ENCODE peak calls at places on chromosomes 2 and 18, in four cellular contexts. A is H1, N is Panc1, H is stomach. L is an unnamed sample.

GRCh38 chr2:193348055-193348454 is 1153.3 kb upstream of the TMEFF2 start:
- DNase-seq in A (no peak), N (no peak), H (no peak), L (no peak)

GRCh38 chr18:2641638-2642037 is 13.9 kb upstream of the SMCHD1 start:
- DNase-seq in A (no peak), N (no peak), H (no peak), L (no peak)

GRCh38 chr2:98444436-98445166 is at the start of gene INPP4A:
- DNase-seq in A (peak), N (no peak), H (peak), L (peak)

GRCh38 chr2:88692187-88692586 is 714 bp downstream of the RPIA start:
- DNase-seq in A (peak), N (no peak), H (peak), L (peak)

GRCh38 chr2:147806846-147807245 is 38.0 kb upstream of the ACVR2A start:
- DNase-seq in A (no peak), N (no peak), H (no peak), L (no peak)

GRCh38 chr18:27964811-27965210 is 212.1 kb downstream of the CDH2 start:
- DNase-seq in A (no peak), N (no peak), H (no peak), L (no peak)

GRCh38 chr18:76519156-76519549 is 24.1 kb upstream of the ZNF516 start:
- DNase-seq in A (no peak), N (no peak), H (no peak), L (no peak)

GRCh38 chr2:77296791-77297190 is 225.4 kb downstream of the LRRTM4 start:
- DNase-seq in A (no peak), N (no peak), H (no peak), L (no peak)

GRCh38 chr2:207490441-207490840 is 39.3 kb upstream of the CREB1 start:
- DNase-seq in A (no peak), N (no peak), H (no peak), L (no peak)

GRCh38 chr2:1892529-1893250 is 148.4 kb upstream of the PXDN start:
- DNase-seq in A (no peak), N (no peak), H (no peak), L (no peak)

GRCh38 chr2:101339236-101339865 is 30.9 kb upstream of the RNF149 start:
- DNase-seq in A (no peak), N (no peak), H (no peak), L (no peak)

GRCh38 chr2:157995117-157995516 is 106.6 kb upstream of the UPP2 start:
- DNase-seq in A (no peak), N (no peak), H (no peak), L (no peak)

GRCh38 chr2:101262142-101262541 is 9.5 kb downstream of the CNOT11 start:
- DNase-seq in A (no peak), N (no peak), H (no peak), L (no peak)

GRCh38 chr18:42187611-42188378 is 232.8 kb downstream of the PIK3C3 start:
- DNase-seq in A (no peak), N (no peak), H (no peak), L (no peak)

GRCh38 chr2:220001693-220002260 is 374.3 kb downstream of the SLC4A3 start:
- DNase-seq in A (no peak), N (no peak), H (no peak), L (no peak)

GRCh38 chr2:128270306-128271185 is 48.1 kb downstream of the HS6ST1 start:
- DNase-seq in A (no peak), N (no peak), H (no peak), L (peak)

GRCh38 chr2:223800908-223801307 is 36.5 kb downstream of the AP1S3 start:
- DNase-seq in A (no peak), N (no peak), H (no peak), L (no peak)

DNA sequence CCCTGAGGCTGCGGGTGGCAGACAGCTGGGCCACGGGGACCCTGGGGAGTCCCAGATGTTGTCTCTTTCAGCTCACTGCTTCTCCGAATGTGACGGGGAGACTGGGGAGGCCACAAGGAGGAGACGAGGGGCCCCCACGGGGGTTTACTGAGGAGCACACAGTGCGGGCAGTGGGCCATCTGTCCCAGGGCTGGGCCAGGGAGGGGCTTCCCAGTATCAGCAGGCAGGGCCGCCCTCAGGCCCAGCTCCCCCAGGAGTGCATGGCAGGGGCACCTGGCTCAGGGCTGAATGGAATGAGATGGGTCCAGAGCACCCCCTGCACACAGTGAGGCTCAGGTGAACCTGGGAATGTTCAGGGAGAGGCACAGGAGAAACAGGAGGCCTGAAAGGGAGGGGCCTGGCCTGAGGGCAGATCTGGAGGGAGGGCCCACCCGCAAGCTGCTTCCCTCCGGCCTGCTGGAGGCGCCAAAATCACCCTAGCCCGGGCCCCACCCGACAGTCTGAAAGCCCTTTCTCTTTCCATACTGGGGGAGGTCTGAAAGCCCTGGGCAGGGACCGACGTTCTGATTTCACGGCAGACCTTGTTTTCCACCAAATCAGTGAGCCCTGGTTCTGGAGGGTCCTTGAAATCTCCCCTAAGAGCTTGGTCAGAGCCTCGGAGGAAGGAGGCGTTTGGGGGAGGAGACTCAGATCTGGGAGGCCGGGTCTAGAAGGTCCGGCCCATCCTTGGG is 35.5 kb upstream of the PTMA start:
- DNase-seq in A (peak), N (no peak), H (peak), L (peak)
- TF ChIP-seq POLR2AphosphoS5 in A (peak), N (peak), H (no peak), L (peak)

GRCh38 chr18:25349131-25349925 is 2.6 kb downstream of the ZNF521 start:
- DNase-seq in A (peak), N (no peak), H (no peak), L (peak)
- TF ChIP-seq POLR2AphosphoS5 in A (no peak), N (no peak), H (no peak), L (no peak)

DNA sequence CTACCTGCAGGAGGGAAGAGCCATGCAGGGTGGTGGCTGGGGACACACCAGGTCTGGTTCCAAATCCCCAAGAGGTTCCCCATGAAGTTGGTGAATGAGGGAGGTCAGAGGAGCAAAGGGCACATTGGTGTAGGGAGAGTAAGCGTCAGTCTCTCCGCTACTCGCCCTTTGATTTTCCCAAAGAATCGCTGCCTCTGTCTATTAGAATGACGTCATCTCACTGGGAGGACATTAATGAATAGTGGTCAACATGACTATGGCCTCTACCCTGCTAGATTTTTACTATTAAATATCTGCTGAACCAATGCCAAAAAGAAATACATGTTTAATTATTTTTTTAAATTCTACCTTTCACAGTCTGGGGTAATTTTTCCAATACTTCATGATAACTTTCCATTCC is 109.6 kb upstream of the SNTG2 start:
- DNase-seq in A (no peak), N (no peak), H (no peak), L (no peak)
- TF ChIP-seq POLR2AphosphoS5 in A (no peak), N (no peak), H (no peak), L (no peak)

GRCh38 chr2:26144953-26145680 is 27.8 kb upstream of the GAREM2 start:
- DNase-seq in A (peak), N (peak), H (peak), L (peak)
- TF ChIP-seq POLR2AphosphoS5 in A (no peak), N (no peak), H (no peak), L (no peak)

DNA sequence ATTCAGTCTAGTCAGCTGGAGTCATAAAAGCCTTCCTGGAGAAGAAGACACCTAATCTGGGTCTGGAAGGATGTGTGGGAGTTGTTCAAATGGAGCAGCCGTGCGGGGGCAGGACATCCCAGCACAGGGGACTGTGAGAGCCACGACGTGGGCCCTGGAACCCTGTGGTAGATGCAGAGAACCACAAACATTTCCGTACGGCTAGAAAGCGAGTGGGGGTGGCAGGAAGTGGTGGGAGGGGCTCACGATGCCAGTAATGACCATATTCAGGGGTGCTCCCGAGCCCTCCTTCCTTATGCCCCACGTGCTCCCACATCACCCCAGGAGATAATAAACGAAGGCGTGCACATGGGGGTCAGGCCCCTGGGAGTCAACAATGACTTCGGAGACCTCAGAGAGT is 21.0 kb upstream of the COL6A3 start:
- DNase-seq in A (no peak), N (no peak), H (no peak), L (peak)
- TF ChIP-seq POLR2AphosphoS5 in A (no peak), N (no peak), H (no peak), L (no peak)

DNA sequence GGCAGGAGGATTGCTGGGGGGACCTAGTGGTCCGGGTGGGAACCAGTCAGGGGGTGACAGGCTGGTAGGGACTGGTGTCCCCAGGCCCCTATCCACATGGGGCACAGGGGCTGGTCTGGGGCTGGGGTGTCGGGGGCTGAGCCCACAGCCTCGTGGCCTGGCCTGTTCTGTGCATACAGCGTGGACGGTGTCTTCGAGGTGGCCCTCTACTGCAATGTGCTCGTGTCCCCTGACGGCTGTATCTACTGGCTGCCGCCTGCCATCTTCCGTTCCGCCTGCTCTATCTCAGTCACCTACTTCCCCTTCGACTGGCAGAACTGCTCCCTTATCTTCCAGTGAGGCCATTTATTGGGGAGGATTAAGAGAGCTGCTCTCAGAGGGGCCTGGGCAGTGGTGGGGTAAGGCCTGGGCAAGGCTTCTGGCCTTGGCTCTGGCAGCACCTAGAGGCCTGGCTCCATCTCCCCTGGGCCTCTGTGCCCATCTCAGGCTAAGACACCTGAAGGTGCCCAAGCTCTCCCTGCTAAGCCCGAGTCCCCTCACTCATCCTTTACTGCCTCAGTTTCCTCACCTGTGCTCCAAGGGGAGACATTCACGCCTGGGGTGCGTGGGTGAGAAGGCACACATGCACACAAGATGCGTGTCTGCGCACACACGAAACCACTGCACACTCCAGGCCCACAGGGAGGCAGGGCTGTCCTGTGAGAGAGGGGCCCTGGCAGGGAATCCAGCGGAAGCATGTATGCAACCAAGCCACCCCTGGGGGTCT is 1.9 kb downstream of the CHRNG start:
- DNase-seq in A (peak), N (no peak), H (peak), L (no peak)
- TF ChIP-seq POLR2AphosphoS5 in A (no peak), N (no peak), H (no peak), L (no peak)

GRCh38 chr2:42949125-42949524 is 156.7 kb upstream of the HAAO start:
- DNase-seq in A (no peak), N (no peak), H (peak), L (no peak)
- TF ChIP-seq POLR2AphosphoS5 in A (no peak), N (no peak), H (no peak), L (no peak)

DNA sequence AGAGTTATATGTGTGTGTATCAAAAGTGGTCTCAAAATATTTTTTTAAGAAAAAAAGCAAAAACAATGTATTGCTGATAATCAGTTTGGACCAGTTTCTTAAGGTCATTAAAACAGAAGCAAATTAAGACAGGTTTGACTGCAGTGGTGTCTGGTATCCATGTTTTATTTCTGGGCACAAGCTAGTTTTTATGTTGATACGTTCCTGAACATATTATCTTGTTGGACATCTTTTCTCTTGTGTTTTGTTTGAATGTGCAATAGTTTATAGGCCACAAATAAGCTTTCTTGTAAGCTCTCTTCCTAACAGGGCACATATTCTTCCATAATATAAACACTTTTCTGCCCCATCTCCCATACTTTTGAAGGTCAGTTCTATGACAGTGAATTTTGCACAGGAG is 74.6 kb upstream of the FAM117B start:
- DNase-seq in A (no peak), N (no peak), H (no peak), L (no peak)
- TF ChIP-seq POLR2AphosphoS5 in A (no peak), N (no peak), H (no peak), L (no peak)

DNA sequence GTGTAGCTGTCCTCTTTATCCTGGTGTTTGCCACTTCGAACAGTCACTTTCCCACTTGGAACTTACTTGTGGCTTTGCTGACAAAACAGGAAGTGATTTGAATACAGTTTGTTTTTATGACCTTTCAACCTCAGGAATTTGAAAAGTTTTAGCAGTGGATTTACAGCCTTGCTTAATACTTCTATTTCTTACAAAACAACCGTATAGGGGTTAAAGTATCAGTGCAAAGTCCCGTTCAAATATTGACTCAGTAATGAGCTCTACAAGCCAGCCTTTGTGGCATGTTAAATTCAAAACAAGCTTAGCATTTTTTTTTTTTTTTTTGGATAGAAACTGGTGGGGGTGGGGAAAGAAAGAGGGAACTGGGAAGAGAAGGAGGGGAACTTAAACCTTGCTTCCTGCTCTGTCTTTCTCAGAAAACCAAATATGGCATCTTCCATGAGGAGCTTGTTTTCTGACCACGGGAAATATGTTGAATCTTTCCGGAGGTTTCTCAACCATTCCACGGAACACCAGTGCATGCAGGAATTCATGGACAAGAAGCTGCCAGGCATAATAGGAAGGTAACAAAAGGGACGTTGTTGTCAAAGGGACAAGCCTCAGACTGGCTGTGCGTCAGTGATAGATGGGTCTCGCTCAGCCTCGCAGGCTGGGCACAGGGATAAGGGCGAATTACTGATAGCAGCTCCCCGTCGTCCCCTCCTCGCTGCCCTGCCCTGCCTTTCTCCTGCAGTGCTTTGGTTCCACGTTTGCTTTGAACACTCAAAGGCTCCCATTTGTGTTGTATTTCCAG is at the start of gene HNMT:
- DNase-seq in A (peak), N (no peak), H (peak), L (peak)
- TF ChIP-seq POLR2AphosphoS5 in A (peak), N (no peak), H (no peak), L (peak)

GRCh38 chr2:197497301-197497700 is 2.3 kb downstream of the HSPD1 start:
- DNase-seq in A (no peak), N (no peak), H (no peak), L (no peak)
- TF ChIP-seq POLR2AphosphoS5 in A (no peak), N (no peak), H (no peak), L (no peak)

L was measured in transverse colon.